ENCODE peak calls at places on chromosome 1, in ten cellular contexts. One of them, this sample, is unnamed.

GRCh38 chr1:13797397-13797796 is 97.4 kb downstream of the PRDM2 start:
- DNase-seq in nucleus accumbens: no peak
- DNase-seq in hippocampal formation: no peak
- DNase-seq in brain microvascular endothelial cell: no peak
- DNase-seq in AG09319: no peak
- DNase-seq in T-helper 2 cell: no peak
- DNase-seq in NAMALWA: peak
- DNase-seq in NCI-H1092 treated with DMSO at 0.1 percent for 48 hours: no peak
- DNase-seq in fibroblast of lung: no peak
- DNase-seq in A172: no peak
- DNase-seq in this sample: no peak

GRCh38 chr1:243882276-243882675 is 32.2 kb upstream of the AKT3 start:
- DNase-seq in NCI-H1092 treated with DMSO at 0.1 percent for 48 hours: no peak
- DNase-seq in hippocampal formation: no peak
- DNase-seq in brain microvascular endothelial cell: peak
- DNase-seq in AG09319: no peak
- DNase-seq in A172: peak
- DNase-seq in nucleus accumbens: no peak
- DNase-seq in T-helper 2 cell: no peak
- DNase-seq in fibroblast of lung: peak
- DNase-seq in NAMALWA: no peak
- DNase-seq in this sample: peak

GRCh38 chr1:205444931-205445652 is 10.8 kb downstream of the BLACAT1 start:
- DNase-seq in nucleus accumbens: peak
- DNase-seq in fibroblast of lung: no peak
- DNase-seq in NAMALWA: no peak
- DNase-seq in A172: peak
- DNase-seq in AG09319: no peak
- DNase-seq in hippocampal formation: peak
- DNase-seq in brain microvascular endothelial cell: no peak
- DNase-seq in NCI-H1092 treated with DMSO at 0.1 percent for 48 hours: peak
- DNase-seq in T-helper 2 cell: no peak
- DNase-seq in this sample: peak

GRCh38 chr1:9198538-9199361 is 35.8 kb upstream of the H6PD start:
- DNase-seq in NAMALWA: no peak
- DNase-seq in T-helper 2 cell: no peak
- DNase-seq in fibroblast of lung: peak
- DNase-seq in NCI-H1092 treated with DMSO at 0.1 percent for 48 hours: peak
- DNase-seq in hippocampal formation: no peak
- DNase-seq in A172: no peak
- DNase-seq in brain microvascular endothelial cell: peak
- DNase-seq in AG09319: no peak
- DNase-seq in nucleus accumbens: no peak
- DNase-seq in this sample: no peak

GRCh38 chr1:246329900-246330299 is 177.2 kb downstream of the SMYD3 start:
- DNase-seq in nucleus accumbens: no peak
- DNase-seq in fibroblast of lung: no peak
- DNase-seq in AG09319: no peak
- DNase-seq in hippocampal formation: no peak
- DNase-seq in NAMALWA: no peak
- DNase-seq in NCI-H1092 treated with DMSO at 0.1 percent for 48 hours: no peak
- DNase-seq in A172: no peak
- DNase-seq in T-helper 2 cell: no peak
- DNase-seq in brain microvascular endothelial cell: no peak
- DNase-seq in this sample: no peak

GRCh38 chr1:23896491-23896890 is 16.7 kb downstream of the CNR2 start:
- DNase-seq in T-helper 2 cell: no peak
- DNase-seq in NAMALWA: no peak
- DNase-seq in nucleus accumbens: no peak
- DNase-seq in NCI-H1092 treated with DMSO at 0.1 percent for 48 hours: no peak
- DNase-seq in AG09319: no peak
- DNase-seq in hippocampal formation: no peak
- DNase-seq in A172: no peak
- DNase-seq in brain microvascular endothelial cell: no peak
- DNase-seq in fibroblast of lung: no peak
- DNase-seq in this sample: no peak

GRCh38 chr1:20059847-20060246 is 10.1 kb upstream of the PLA2G5 start:
- DNase-seq in NAMALWA: peak
- DNase-seq in NCI-H1092 treated with DMSO at 0.1 percent for 48 hours: no peak
- DNase-seq in fibroblast of lung: no peak
- DNase-seq in T-helper 2 cell: no peak
- DNase-seq in AG09319: no peak
- DNase-seq in A172: no peak
- DNase-seq in nucleus accumbens: no peak
- DNase-seq in brain microvascular endothelial cell: no peak
- DNase-seq in hippocampal formation: no peak
- DNase-seq in this sample: no peak

GRCh38 chr1:54413295-54413694 is 7.1 kb upstream of the SSBP3 start:
- DNase-seq in T-helper 2 cell: no peak
- DNase-seq in NCI-H1092 treated with DMSO at 0.1 percent for 48 hours: no peak
- DNase-seq in AG09319: no peak
- DNase-seq in nucleus accumbens: no peak
- DNase-seq in A172: no peak
- DNase-seq in NAMALWA: no peak
- DNase-seq in fibroblast of lung: peak
- DNase-seq in hippocampal formation: no peak
- DNase-seq in brain microvascular endothelial cell: peak
- DNase-seq in this sample: peak

GRCh38 chr1:99696616-99697015 is 50.7 kb downstream of the PALMD start:
- DNase-seq in brain microvascular endothelial cell: no peak
- DNase-seq in NCI-H1092 treated with DMSO at 0.1 percent for 48 hours: no peak
- DNase-seq in hippocampal formation: no peak
- DNase-seq in AG09319: no peak
- DNase-seq in T-helper 2 cell: no peak
- DNase-seq in NAMALWA: no peak
- DNase-seq in A172: no peak
- DNase-seq in fibroblast of lung: no peak
- DNase-seq in nucleus accumbens: no peak
- DNase-seq in this sample: no peak

This sample was measured in M059J.